ENCODE peak calls at places on chromosome 13, in five cellular contexts. J is pancreas, Q is ascending aorta, F is cardiac muscle cell, L is ovary. A is an unnamed sample.

GRCh38 chr13:74825949-74826246 is 656.1 kb downstream of the TBC1D4 start:
- DNase-seq in F (no peak), J (no peak), L (no peak), Q (no peak), A (no peak)

GRCh38 chr13:67549331-67549730 is 319.2 kb upstream of the PCDH9 start:
- DNase-seq in J (no peak), Q (no peak), F (no peak), L (no peak), A (no peak)

GRCh38 chr13:47184311-47184710 is 287.5 kb upstream of the HTR2A start:
- DNase-seq in F (no peak), L (no peak), Q (no peak), J (no peak), A (peak; percentile 25)

GRCh38 chr13:106133025-106133424 is 402.4 kb downstream of the EFNB2 start:
- DNase-seq in J (no peak), Q (no peak), F (no peak), L (no peak), A (peak; percentile 59)

GRCh38 chr13:109840201-109840892 is 54.0 kb upstream of the IRS2 start:
- DNase-seq in L (no peak), Q (no peak), J (no peak), F (no peak), A (peak; percentile 78)

GRCh38 chr13:106155411-106155810 is 380.1 kb downstream of the EFNB2 start:
- DNase-seq in Q (no peak), J (no peak), L (no peak), F (no peak), A (no peak)

GRCh38 chr13:51523082-51523518 is 61.2 kb upstream of the WDFY2 start:
- DNase-seq in Q (no peak), L (no peak), J (no peak), F (no peak), A (peak; percentile 56)

GRCh38 chr13:98570929-98571372 is 6.0 kb downstream of the STK24 start:
- DNase-seq in J (no peak), Q (no peak), L (no peak), F (no peak), A (no peak)

GRCh38 chr13:94305033-94305432 is 174.4 kb downstream of the DCT start:
- DNase-seq in J (no peak), F (no peak), Q (no peak), L (no peak), A (no peak)

GRCh38 chr13:70249332-70250064 is 141.2 kb upstream of the KLHL1 start:
- DNase-seq in Q (no peak), L (no peak), F (no peak), J (no peak), A (no peak)

GRCh38 chr13:41465215-41465907 is 8.0 kb downstream of the RGCC start:
- DNase-seq in J (no peak), Q (peak; percentile 66), L (no peak), F (no peak), A (peak; percentile 86)

GRCh38 chr13:114111577-114111976 is 20.8 kb downstream of the RASA3 start:
- DNase-seq in Q (no peak), L (no peak), J (peak; percentile 0), F (no peak), A (no peak)

GRCh38 chr13:32883501-32883900 is 132.7 kb upstream of the KL start:
- DNase-seq in F (no peak), L (peak; percentile 19), J (no peak), Q (no peak), A (peak; percentile 40)

GRCh38 chr13:67916650-67917049 is 686.5 kb upstream of the PCDH9 start:
- DNase-seq in F (no peak), L (no peak), J (no peak), Q (no peak), A (no peak)

GRCh38 chr13:99398916-99399622 is 91.9 kb upstream of the GPR183 start:
- DNase-seq in Q (no peak), J (peak; percentile 35), L (no peak), F (no peak), A (no peak)

GRCh38 chr13:42477588-42478190 is 96.3 kb upstream of the TNFSF11 start:
- DNase-seq in Q (no peak), L (no peak), F (no peak), J (peak; percentile 52), A (no peak)

GRCh38 chr13:106475852-106476251 is 59.6 kb downstream of the EFNB2 start:
- DNase-seq in J (no peak), L (no peak), F (no peak), Q (no peak), A (no peak)

GRCh38 chr13:46667687-46668281 is 114.8 kb downstream of the LRCH1 start:
- DNase-seq in Q (no peak), J (no peak), L (no peak), F (no peak), A (peak; percentile 15)

GRCh38 chr13:109402976-109403375 is 383.4 kb downstream of the IRS2 start:
- DNase-seq in Q (no peak), L (no peak), J (no peak), F (no peak), A (no peak)

GRCh38 chr13:98846991-98847390 is 94.5 kb upstream of the SLC15A1 start:
- DNase-seq in L (no peak), J (no peak), Q (no peak), F (no peak), A (no peak)

GRCh38 chr13:75550159-75550567 is 572 bp downstream of the UCHL3 start:
- DNase-seq in J (no peak), L (no peak), Q (no peak), F (peak; percentile 43), A (peak; percentile 63)

GRCh38 chr13:73090116-73090811 is 31.5 kb downstream of the KLF5 start:
- DNase-seq in L (no peak), Q (no peak), F (no peak), J (no peak), A (peak; percentile 68)

GRCh38 chr13:76856141-76856571 is 30.0 kb downstream of the KCTD12 start:
- DNase-seq in J (no peak), Q (no peak), F (no peak), L (no peak), A (peak; percentile 26)

GRCh38 chr13:77981191-77981925 is 62.7 kb upstream of the EDNRB start:
- DNase-seq in L (no peak), J (no peak), F (no peak), Q (no peak), A (no peak)

GRCh38 chr13:31310781-31311180 is 111.0 kb downstream of the B3GLCT start:
- DNase-seq in F (no peak), Q (no peak), J (no peak), L (no peak), A (no peak)

GRCh38 chr13:113437408-113438010 is 15.8 kb downstream of the ADPRHL1 start:
- DNase-seq in J (no peak), Q (no peak), L (no peak), F (no peak), A (peak; percentile 46)

GRCh38 chr13:77305276-77305675 is 21.6 kb downstream of the MYCBP2 start:
- DNase-seq in L (no peak), F (no peak), J (no peak), Q (no peak), A (no peak)

GRCh38 chr13:68160466-68160865 is 930.3 kb upstream of the PCDH9 start:
- DNase-seq in Q (no peak), L (no peak), F (no peak), J (no peak), A (no peak)

GRCh38 chr13:113646921-113647340 is 11.1 kb downstream of the ATP4B start:
- DNase-seq in Q (no peak), L (peak; percentile 9), J (peak; percentile 55), F (no peak), A (no peak)

GRCh38 chr13:109699628-109700071 is 86.7 kb downstream of the IRS2 start:
- DNase-seq in J (no peak), F (no peak), Q (no peak), L (no peak), A (no peak)

GRCh38 chr13:42832341-42833153 is 51.2 kb downstream of the FAM216B start:
- DNase-seq in J (no peak), L (peak; percentile 21), Q (no peak), F (no peak), A (peak; percentile 83)

GRCh38 chr13:97384366-97384765 is 49.6 kb upstream of the RAP2A start:
- DNase-seq in Q (no peak), F (no peak), L (no peak), J (no peak), A (no peak)

GRCh38 chr13:32581177-32581786 is 5.0 kb upstream of the PDS5B start:
- DNase-seq in F (peak; percentile 14), Q (no peak), L (no peak), J (no peak), A (peak; percentile 30)

GRCh38 chr13:68125087-68125480 is 894.9 kb upstream of the PCDH9 start:
- DNase-seq in L (no peak), F (no peak), J (no peak), Q (no peak), A (no peak)

GRCh38 chr13:73059460-73060250 is 850 bp downstream of the KLF5 start:
- DNase-seq in F (peak; percentile 69), L (peak; percentile 58), J (peak; percentile 89), Q (no peak), A (peak; percentile 67)

GRCh38 chr13:49958321-49958720 is 22.2 kb upstream of the SPRYD7 start:
- DNase-seq in F (no peak), Q (no peak), J (no peak), L (no peak), A (no peak)

A was measured in AG20443.